ENCODE peak calls at places on chromosome 15, in eight cellular contexts. One of them, this sample, is unnamed.
A peak's percentile ranks its signal among the peaks of the same experiment; 100 is the strongest.

GRCh38 chr15:93028632-93029612 is 60.1 kb downstream of the RGMA start:
- DNase-seq in left ventricle myocardium inferior: peak; percentile 84
- DNase-seq in lower leg skin: peak; percentile 79
- DNase-seq in stimulated activated CD4-positive, alpha-beta T cell treated with anti-CD3 and anti-CD28 coated beads, Interleukin-15, amount 100 ng/mL, for 24 hours: peak; percentile 35
- DNase-seq in activated B cell treated with CpG ODN at 0.5 μM for 24 hours: peak; percentile 5
- DNase-seq in NCI-H774: no peak
- DNase-seq in GM13977: peak; percentile 17
- DNase-seq in stromal cell of bone marrow: peak; percentile 98
- DNase-seq in this sample: peak; percentile 96

GRCh38 chr15:80457896-80458295 is 53.7 kb downstream of the ARNT2 start:
- DNase-seq in left ventricle myocardium inferior: no peak
- DNase-seq in lower leg skin: no peak
- DNase-seq in stimulated activated CD4-positive, alpha-beta T cell treated with anti-CD3 and anti-CD28 coated beads, Interleukin-15, amount 100 ng/mL, for 24 hours: no peak
- DNase-seq in activated B cell treated with CpG ODN at 0.5 μM for 24 hours: no peak
- DNase-seq in NCI-H774: no peak
- DNase-seq in GM13977: no peak
- DNase-seq in stromal cell of bone marrow: no peak
- DNase-seq in this sample: no peak

GRCh38 chr15:75109021-75109690 is 85.8 kb downstream of the PPCDC start:
- DNase-seq in left ventricle myocardium inferior: no peak
- DNase-seq in lower leg skin: no peak
- DNase-seq in stimulated activated CD4-positive, alpha-beta T cell treated with anti-CD3 and anti-CD28 coated beads, Interleukin-15, amount 100 ng/mL, for 24 hours: no peak
- DNase-seq in activated B cell treated with CpG ODN at 0.5 μM for 24 hours: no peak
- DNase-seq in NCI-H774: no peak
- DNase-seq in GM13977: no peak
- DNase-seq in stromal cell of bone marrow: no peak
- DNase-seq in this sample: no peak

GRCh38 chr15:48516125-48516524 is 129.4 kb downstream of the FBN1 start:
- DNase-seq in left ventricle myocardium inferior: no peak
- DNase-seq in lower leg skin: no peak
- DNase-seq in stimulated activated CD4-positive, alpha-beta T cell treated with anti-CD3 and anti-CD28 coated beads, Interleukin-15, amount 100 ng/mL, for 24 hours: no peak
- DNase-seq in activated B cell treated with CpG ODN at 0.5 μM for 24 hours: no peak
- DNase-seq in NCI-H774: no peak
- DNase-seq in GM13977: no peak
- DNase-seq in stromal cell of bone marrow: no peak
- DNase-seq in this sample: no peak

GRCh38 chr15:101449471-101450425 is 39.8 kb downstream of the PCSK6 start:
- DNase-seq in left ventricle myocardium inferior: no peak
- DNase-seq in lower leg skin: no peak
- DNase-seq in stimulated activated CD4-positive, alpha-beta T cell treated with anti-CD3 and anti-CD28 coated beads, Interleukin-15, amount 100 ng/mL, for 24 hours: no peak
- DNase-seq in activated B cell treated with CpG ODN at 0.5 μM for 24 hours: no peak
- DNase-seq in NCI-H774: no peak
- DNase-seq in GM13977: no peak
- DNase-seq in stromal cell of bone marrow: no peak
- DNase-seq in this sample: no peak

GRCh38 chr15:64693134-64693533 is 82.3 kb downstream of the RBPMS2 start:
- DNase-seq in left ventricle myocardium inferior: no peak
- DNase-seq in lower leg skin: no peak
- DNase-seq in stimulated activated CD4-positive, alpha-beta T cell treated with anti-CD3 and anti-CD28 coated beads, Interleukin-15, amount 100 ng/mL, for 24 hours: no peak
- DNase-seq in activated B cell treated with CpG ODN at 0.5 μM for 24 hours: no peak
- DNase-seq in NCI-H774: peak; percentile 5
- DNase-seq in GM13977: no peak
- DNase-seq in stromal cell of bone marrow: peak; percentile 85
- DNase-seq in this sample: peak; percentile 75

GRCh38 chr15:77877869-77878577 is 199.5 kb downstream of the TBC1D2B start:
- DNase-seq in left ventricle myocardium inferior: no peak
- DNase-seq in lower leg skin: no peak
- DNase-seq in stimulated activated CD4-positive, alpha-beta T cell treated with anti-CD3 and anti-CD28 coated beads, Interleukin-15, amount 100 ng/mL, for 24 hours: no peak
- DNase-seq in activated B cell treated with CpG ODN at 0.5 μM for 24 hours: no peak
- DNase-seq in NCI-H774: no peak
- DNase-seq in GM13977: no peak
- DNase-seq in stromal cell of bone marrow: no peak
- DNase-seq in this sample: no peak

GRCh38 chr15:48494646-48495045 is 150.9 kb downstream of the FBN1 start:
- DNase-seq in left ventricle myocardium inferior: no peak
- DNase-seq in lower leg skin: no peak
- DNase-seq in stimulated activated CD4-positive, alpha-beta T cell treated with anti-CD3 and anti-CD28 coated beads, Interleukin-15, amount 100 ng/mL, for 24 hours: no peak
- DNase-seq in activated B cell treated with CpG ODN at 0.5 μM for 24 hours: no peak
- DNase-seq in NCI-H774: no peak
- DNase-seq in GM13977: no peak
- DNase-seq in stromal cell of bone marrow: no peak
- DNase-seq in this sample: no peak

GRCh38 chr15:99474981-99475753 is 90.6 kb upstream of the MEF2A start:
- DNase-seq in left ventricle myocardium inferior: peak; percentile 73
- DNase-seq in lower leg skin: no peak
- DNase-seq in stimulated activated CD4-positive, alpha-beta T cell treated with anti-CD3 and anti-CD28 coated beads, Interleukin-15, amount 100 ng/mL, for 24 hours: no peak
- DNase-seq in activated B cell treated with CpG ODN at 0.5 μM for 24 hours: no peak
- DNase-seq in NCI-H774: no peak
- DNase-seq in GM13977: no peak
- DNase-seq in stromal cell of bone marrow: no peak
- DNase-seq in this sample: no peak

GRCh38 chr15:49238342-49238741 is 68.3 kb downstream of the GALK2 start:
- DNase-seq in left ventricle myocardium inferior: no peak
- DNase-seq in lower leg skin: no peak
- DNase-seq in stimulated activated CD4-positive, alpha-beta T cell treated with anti-CD3 and anti-CD28 coated beads, Interleukin-15, amount 100 ng/mL, for 24 hours: no peak
- DNase-seq in activated B cell treated with CpG ODN at 0.5 μM for 24 hours: no peak
- DNase-seq in NCI-H774: no peak
- DNase-seq in GM13977: no peak
- DNase-seq in stromal cell of bone marrow: peak; percentile 82
- DNase-seq in this sample: peak; percentile 57

GRCh38 chr15:86877171-86877631 is 797.5 kb downstream of the AGBL1 start:
- DNase-seq in left ventricle myocardium inferior: no peak
- DNase-seq in lower leg skin: no peak
- DNase-seq in stimulated activated CD4-positive, alpha-beta T cell treated with anti-CD3 and anti-CD28 coated beads, Interleukin-15, amount 100 ng/mL, for 24 hours: peak; percentile 5
- DNase-seq in activated B cell treated with CpG ODN at 0.5 μM for 24 hours: no peak
- DNase-seq in NCI-H774: no peak
- DNase-seq in GM13977: no peak
- DNase-seq in stromal cell of bone marrow: no peak
- DNase-seq in this sample: no peak

GRCh38 chr15:33866101-33866737 is 102.1 kb upstream of the CHRM5 start:
- DNase-seq in left ventricle myocardium inferior: no peak
- DNase-seq in lower leg skin: no peak
- DNase-seq in stimulated activated CD4-positive, alpha-beta T cell treated with anti-CD3 and anti-CD28 coated beads, Interleukin-15, amount 100 ng/mL, for 24 hours: no peak
- DNase-seq in activated B cell treated with CpG ODN at 0.5 μM for 24 hours: no peak
- DNase-seq in NCI-H774: no peak
- DNase-seq in GM13977: no peak
- DNase-seq in stromal cell of bone marrow: no peak
- DNase-seq in this sample: no peak

GRCh38 chr15:87419341-87419740 is 837.2 kb downstream of the NTRK3 start:
- DNase-seq in left ventricle myocardium inferior: no peak
- DNase-seq in lower leg skin: no peak
- DNase-seq in stimulated activated CD4-positive, alpha-beta T cell treated with anti-CD3 and anti-CD28 coated beads, Interleukin-15, amount 100 ng/mL, for 24 hours: no peak
- DNase-seq in activated B cell treated with CpG ODN at 0.5 μM for 24 hours: no peak
- DNase-seq in NCI-H774: no peak
- DNase-seq in GM13977: no peak
- DNase-seq in stromal cell of bone marrow: peak; percentile 31
- DNase-seq in this sample: no peak

GRCh38 chr15:89132611-89133242 is 44.5 kb downstream of the ABHD2 start:
- DNase-seq in left ventricle myocardium inferior: no peak
- DNase-seq in lower leg skin: peak; percentile 53
- DNase-seq in stimulated activated CD4-positive, alpha-beta T cell treated with anti-CD3 and anti-CD28 coated beads, Interleukin-15, amount 100 ng/mL, for 24 hours: no peak
- DNase-seq in activated B cell treated with CpG ODN at 0.5 μM for 24 hours: no peak
- DNase-seq in NCI-H774: no peak
- DNase-seq in GM13977: no peak
- DNase-seq in stromal cell of bone marrow: no peak
- DNase-seq in this sample: no peak

GRCh38 chr15:72785452-72786243 is 2.1 kb upstream of the ADPGK start:
- DNase-seq in left ventricle myocardium inferior: no peak
- DNase-seq in lower leg skin: no peak
- DNase-seq in stimulated activated CD4-positive, alpha-beta T cell treated with anti-CD3 and anti-CD28 coated beads, Interleukin-15, amount 100 ng/mL, for 24 hours: peak; percentile 65
- DNase-seq in activated B cell treated with CpG ODN at 0.5 μM for 24 hours: no peak
- DNase-seq in NCI-H774: no peak
- DNase-seq in GM13977: no peak
- DNase-seq in stromal cell of bone marrow: peak; percentile 63
- DNase-seq in this sample: peak; percentile 32

GRCh38 chr15:100277087-100277855 is 64.5 kb downstream of the ADAMTS17 start:
- DNase-seq in left ventricle myocardium inferior: no peak
- DNase-seq in lower leg skin: no peak
- DNase-seq in stimulated activated CD4-positive, alpha-beta T cell treated with anti-CD3 and anti-CD28 coated beads, Interleukin-15, amount 100 ng/mL, for 24 hours: no peak
- DNase-seq in activated B cell treated with CpG ODN at 0.5 μM for 24 hours: no peak
- DNase-seq in NCI-H774: no peak
- DNase-seq in GM13977: no peak
- DNase-seq in stromal cell of bone marrow: no peak
- DNase-seq in this sample: no peak

GRCh38 chr15:77107531-77108355 is 36.8 kb upstream of the TSPAN3 start:
- DNase-seq in left ventricle myocardium inferior: peak; percentile 37
- DNase-seq in lower leg skin: no peak
- DNase-seq in stimulated activated CD4-positive, alpha-beta T cell treated with anti-CD3 and anti-CD28 coated beads, Interleukin-15, amount 100 ng/mL, for 24 hours: peak; percentile 50
- DNase-seq in activated B cell treated with CpG ODN at 0.5 μM for 24 hours: no peak
- DNase-seq in NCI-H774: peak; percentile 2
- DNase-seq in GM13977: peak; percentile 55
- DNase-seq in stromal cell of bone marrow: no peak
- DNase-seq in this sample: no peak